ENCODE peak calls at places on chromosomes 7 and 10, in seven cellular contexts. Q, N, M, V, E, R and G are unnamed samples.

GRCh38 chr7:100220833-100221718 is 1.3 kb downstream of the PVRIG start:
- DNase-seq in M (no peak), N (peak), Q (no peak), E (no peak), R (no peak), V (peak), G (no peak)

GRCh38 chr7:1290262-1291039 is 57.8 kb downstream of the UNCX start:
- DNase-seq in V (no peak), M (peak), Q (peak), E (peak), R (peak), N (no peak), G (no peak)

GRCh38 chr7:45430397-45430796 is 143.8 kb upstream of the ADCY1 start:
- DNase-seq in N (no peak), R (no peak), Q (no peak), E (no peak), V (no peak), M (no peak), G (no peak)

GRCh38 chr10:107952649-107953589 is 788.4 kb upstream of the SORCS1 start:
- DNase-seq in Q (no peak), V (no peak), M (no peak), R (no peak), E (no peak), N (no peak), G (no peak)

GRCh38 chr10:132451506-132452215 is 54.7 kb downstream of the PWWP2B start:
- DNase-seq in N (no peak), V (no peak), E (no peak), M (peak), Q (no peak), R (no peak), G (no peak)

GRCh38 chr7:114368492-114368891 is 46.1 kb upstream of the FOXP2 start:
- DNase-seq in V (no peak), E (no peak), N (no peak), M (no peak), R (no peak), Q (no peak), G (no peak)

GRCh38 chr7:101626069-101626671 is 2.9 kb downstream of the MYL10 start:
- DNase-seq in E (no peak), Q (no peak), V (no peak), R (no peak), N (no peak), M (no peak), G (no peak)

GRCh38 chr7:98107313-98107691 is 640 bp downstream of the LMTK2 start:
- DNase-seq in Q (no peak), M (peak), N (no peak), R (no peak), V (no peak), E (peak), G (no peak)

GRCh38 chr10:61160253-61160652 is 216.3 kb upstream of the RHOBTB1 start:
- DNase-seq in V (no peak), N (no peak), R (no peak), M (no peak), Q (no peak), E (no peak), G (no peak)

GRCh38 chr7:120856621-120857352 is 1.2 kb downstream of the TSPAN12 start:
- DNase-seq in E (peak), Q (peak), V (peak), N (no peak), M (peak), R (peak), G (peak)

GRCh38 chr10:132914732-132915131 is 27.6 kb downstream of the CFAP46 start:
- DNase-seq in N (no peak), M (no peak), V (no peak), R (peak), E (no peak), Q (no peak), G (no peak)

GRCh38 chr10:5291501-5292195 is 73.1 kb upstream of the UCN3 start:
- DNase-seq in E (peak), N (peak), V (peak), M (no peak), R (no peak), Q (peak), G (peak)

GRCh38 chr7:27189560-27190283 is 4.7 kb upstream of the HOXA11 start:
- DNase-seq in E (no peak), Q (no peak), R (no peak), M (peak), V (no peak), N (no peak), G (no peak)